ENCODE peak calls at places on chromosomes 11 and 22, in five cellular contexts. One of them, this sample, is unnamed.

GRCh38 chr11:9955387-9955786 is 291.5 kb downstream of the SWAP70 start:
- ATAC-seq in HepG2: no peak
- ATAC-seq in upper lobe of left lung: no peak
- ATAC-seq in A549: no peak
- ATAC-seq in K562: no peak
- ATAC-seq in this sample: no peak

GRCh38 chr22:37705205-37705604 is 8.4 kb downstream of the TRIOBP start:
- ATAC-seq in HepG2: no peak
- ATAC-seq in upper lobe of left lung: no peak
- ATAC-seq in A549: no peak
- ATAC-seq in K562: no peak
- ATAC-seq in this sample: no peak

GRCh38 chr11:15800121-15800800 is 556.1 kb downstream of the SOX6 start:
- ATAC-seq in HepG2: no peak
- ATAC-seq in upper lobe of left lung: peak; percentile 86
- ATAC-seq in A549: no peak
- ATAC-seq in K562: no peak
- ATAC-seq in this sample: peak; percentile 69

GRCh38 chr11:130666781-130667251 is 218.4 kb downstream of the ADAMTS15 start:
- ATAC-seq in HepG2: no peak
- ATAC-seq in upper lobe of left lung: no peak
- ATAC-seq in A549: no peak
- ATAC-seq in K562: no peak
- ATAC-seq in this sample: no peak

GRCh38 chr11:46976182-46976854 is 39.8 kb downstream of the CSTPP1 start:
- ATAC-seq in HepG2: no peak
- ATAC-seq in upper lobe of left lung: no peak
- ATAC-seq in A549: no peak
- ATAC-seq in K562: no peak
- ATAC-seq in this sample: no peak

GRCh38 chr11:31820438-31820818 is 9.3 kb upstream of the PAX6 start:
- ATAC-seq in HepG2: peak; percentile 29
- ATAC-seq in upper lobe of left lung: no peak
- ATAC-seq in A549: no peak
- ATAC-seq in K562: no peak
- ATAC-seq in this sample: no peak

GRCh38 chr11:44747836-44748235 is 21.1 kb downstream of the TSPAN18 start:
- ATAC-seq in HepG2: no peak
- ATAC-seq in upper lobe of left lung: no peak
- ATAC-seq in A549: no peak
- ATAC-seq in K562: no peak
- ATAC-seq in this sample: no peak

GRCh38 chr11:108035690-108036089 is 27.0 kb downstream of the CUL5 start:
- ATAC-seq in HepG2: no peak
- ATAC-seq in upper lobe of left lung: no peak
- ATAC-seq in A549: no peak
- ATAC-seq in K562: no peak
- ATAC-seq in this sample: no peak

GRCh38 chr11:122215244-122215992 is 99.4 kb upstream of the BLID start:
- ATAC-seq in HepG2: peak; percentile 98
- ATAC-seq in upper lobe of left lung: peak; percentile 96
- ATAC-seq in A549: peak; percentile 97
- ATAC-seq in K562: peak; percentile 75
- ATAC-seq in this sample: peak; percentile 81

GRCh38 chr11:19703211-19703610 is 9.4 kb upstream of the NAV2 start:
- ATAC-seq in HepG2: no peak
- ATAC-seq in upper lobe of left lung: no peak
- ATAC-seq in A549: no peak
- ATAC-seq in K562: no peak
- ATAC-seq in this sample: no peak

GRCh38 chr11:73175551-73176144 is 33.5 kb upstream of the FCHSD2 start:
- ATAC-seq in HepG2: peak; percentile 38
- ATAC-seq in upper lobe of left lung: no peak
- ATAC-seq in A549: no peak
- ATAC-seq in K562: no peak
- ATAC-seq in this sample: no peak

GRCh38 chr22:27863001-27863400 is 56.1 kb downstream of the PITPNB start:
- ATAC-seq in HepG2: no peak
- ATAC-seq in upper lobe of left lung: no peak
- ATAC-seq in A549: no peak
- ATAC-seq in K562: no peak
- ATAC-seq in this sample: no peak

GRCh38 chr11:16933756-16934603 is 80.2 kb downstream of the PLEKHA7 start:
- ATAC-seq in HepG2: no peak
- ATAC-seq in upper lobe of left lung: no peak
- ATAC-seq in A549: no peak
- ATAC-seq in K562: peak; percentile 51
- ATAC-seq in this sample: no peak

GRCh38 chr11:93737904-93738612 is 3.2 kb downstream of the TAF1D start:
- ATAC-seq in HepG2: no peak
- ATAC-seq in upper lobe of left lung: no peak
- ATAC-seq in A549: no peak
- ATAC-seq in K562: no peak
- ATAC-seq in this sample: no peak

GRCh38 chr11:110297082-110297725 is 790 bp upstream of the RDX start:
- ATAC-seq in HepG2: peak; percentile 25
- ATAC-seq in upper lobe of left lung: no peak
- ATAC-seq in A549: peak; percentile 30
- ATAC-seq in K562: no peak
- ATAC-seq in this sample: no peak

GRCh38 chr11:11985016-11985715 is 23.3 kb downstream of the DKK3 start:
- ATAC-seq in HepG2: no peak
- ATAC-seq in upper lobe of left lung: peak; percentile 28
- ATAC-seq in A549: no peak
- ATAC-seq in K562: no peak
- ATAC-seq in this sample: peak; percentile 22

GRCh38 chr11:9711454-9712307 is 47.8 kb downstream of the SWAP70 start:
- ATAC-seq in HepG2: peak; percentile 31
- ATAC-seq in upper lobe of left lung: no peak
- ATAC-seq in A549: no peak
- ATAC-seq in K562: peak; percentile 60
- ATAC-seq in this sample: no peak

GRCh38 chr11:122202951-122203456 is 87.0 kb upstream of the BLID start:
- ATAC-seq in HepG2: peak; percentile 98
- ATAC-seq in upper lobe of left lung: peak; percentile 95
- ATAC-seq in A549: peak; percentile 93
- ATAC-seq in K562: peak; percentile 86
- ATAC-seq in this sample: peak; percentile 88

GRCh38 chr11:15927866-15928217 is 428.5 kb downstream of the SOX6 start:
- ATAC-seq in HepG2: no peak
- ATAC-seq in upper lobe of left lung: no peak
- ATAC-seq in A549: no peak
- ATAC-seq in K562: no peak
- ATAC-seq in this sample: no peak

GRCh38 chr11:90250970-90251369 is 28.1 kb upstream of the CHORDC1 start:
- ATAC-seq in HepG2: peak; percentile 95
- ATAC-seq in upper lobe of left lung: no peak
- ATAC-seq in A549: no peak
- ATAC-seq in K562: peak; percentile 60
- ATAC-seq in this sample: no peak

GRCh38 chr11:61472868-61473267 is 35.7 kb upstream of the LRRC10B start:
- ATAC-seq in HepG2: no peak
- ATAC-seq in upper lobe of left lung: peak; percentile 72
- ATAC-seq in A549: no peak
- ATAC-seq in K562: no peak
- ATAC-seq in this sample: peak; percentile 60

GRCh38 chr11:13303668-13304649 is 26.4 kb downstream of the BMAL1 start:
- ATAC-seq in HepG2: no peak
- ATAC-seq in upper lobe of left lung: peak; percentile 73
- ATAC-seq in A549: no peak
- ATAC-seq in K562: peak; percentile 43
- ATAC-seq in this sample: no peak

GRCh38 chr22:44408227-44409192 is 89.5 kb downstream of the RTL6 start:
- ATAC-seq in HepG2: no peak
- ATAC-seq in upper lobe of left lung: no peak
- ATAC-seq in A549: no peak
- ATAC-seq in K562: no peak
- ATAC-seq in this sample: no peak

GRCh38 chr11:13126430-13126829 is 117.3 kb downstream of the RASSF10 start:
- ATAC-seq in HepG2: no peak
- ATAC-seq in upper lobe of left lung: no peak
- ATAC-seq in A549: peak; percentile 97
- ATAC-seq in K562: no peak
- ATAC-seq in this sample: no peak

GRCh38 chr11:82978422-82979099 is 77.0 kb downstream of the DDIAS start:
- ATAC-seq in HepG2: no peak
- ATAC-seq in upper lobe of left lung: no peak
- ATAC-seq in A549: peak; percentile 32
- ATAC-seq in K562: no peak
- ATAC-seq in this sample: no peak

GRCh38 chr11:83070044-83070877 is 1.4 kb downstream of the RAB30 start:
- ATAC-seq in HepG2: no peak
- ATAC-seq in upper lobe of left lung: peak; percentile 37
- ATAC-seq in A549: peak; percentile 14
- ATAC-seq in K562: no peak
- ATAC-seq in this sample: no peak

GRCh38 chr11:102559839-102560238 is 29.3 kb upstream of the MMP7 start:
- ATAC-seq in HepG2: no peak
- ATAC-seq in upper lobe of left lung: no peak
- ATAC-seq in A549: no peak
- ATAC-seq in K562: no peak
- ATAC-seq in this sample: no peak

GRCh38 chr22:45881524-45881875 is 95.5 kb downstream of the WNT7B start:
- ATAC-seq in HepG2: no peak
- ATAC-seq in upper lobe of left lung: no peak
- ATAC-seq in A549: no peak
- ATAC-seq in K562: no peak
- ATAC-seq in this sample: no peak

GRCh38 chr11:72041364-72042058 is 38.8 kb downstream of the NUMA1 start:
- ATAC-seq in HepG2: peak; percentile 77
- ATAC-seq in upper lobe of left lung: peak; percentile 71
- ATAC-seq in A549: peak; percentile 83
- ATAC-seq in K562: peak; percentile 52
- ATAC-seq in this sample: peak; percentile 70

GRCh38 chr11:72038491-72038890 is 39.8 kb downstream of the IL18BP start:
- ATAC-seq in HepG2: no peak
- ATAC-seq in upper lobe of left lung: peak; percentile 74
- ATAC-seq in A549: no peak
- ATAC-seq in K562: no peak
- ATAC-seq in this sample: peak; percentile 68

GRCh38 chr11:72042059-72042425 is 38.3 kb downstream of the NUMA1 start:
- ATAC-seq in HepG2: no peak
- ATAC-seq in upper lobe of left lung: no peak
- ATAC-seq in A549: peak; percentile 14
- ATAC-seq in K562: no peak
- ATAC-seq in this sample: no peak

GRCh38 chr11:72039108-72039850 is 40.6 kb downstream of the IL18BP start:
- ATAC-seq in HepG2: no peak
- ATAC-seq in upper lobe of left lung: no peak
- ATAC-seq in A549: no peak
- ATAC-seq in K562: no peak
- ATAC-seq in this sample: no peak

GRCh38 chr11:72040497-72041363 is 39.6 kb downstream of the NUMA1 start:
- ATAC-seq in HepG2: peak; percentile 85
- ATAC-seq in upper lobe of left lung: peak; percentile 89
- ATAC-seq in A549: peak; percentile 83
- ATAC-seq in K562: peak; percentile 88
- ATAC-seq in this sample: peak; percentile 89
- TF ChIP-seq EP300 in HepG2: no peak
- TF ChIP-seq EP300 in upper lobe of left lung: peak; percentile 63
- TF ChIP-seq EP300 in A549: no peak
- TF ChIP-seq EP300 in K562: no peak
- TF ChIP-seq EP300 in this sample: no peak

DNA sequence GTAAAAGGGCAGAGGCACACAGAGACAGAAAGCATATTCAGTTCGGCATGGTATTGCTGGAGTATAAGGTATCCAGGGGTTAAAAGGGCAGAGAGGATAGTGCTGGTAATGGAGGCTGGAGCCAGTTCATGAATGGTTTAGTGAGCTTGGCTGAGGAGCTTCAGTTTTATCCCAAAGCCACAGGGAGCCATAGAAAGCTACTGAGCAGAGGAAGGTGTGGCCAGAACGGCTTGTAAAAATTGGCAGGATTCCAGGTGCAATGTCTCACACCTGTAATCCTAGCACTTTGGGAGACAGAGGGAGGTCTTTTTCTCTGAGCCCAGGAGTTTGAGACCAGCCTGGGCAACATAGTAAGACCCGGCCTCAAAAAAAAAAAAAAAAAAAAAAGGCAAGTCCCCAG is 186.1 kb downstream of the MYO18B start:
- ATAC-seq in HepG2: no peak
- ATAC-seq in upper lobe of left lung: no peak
- ATAC-seq in A549: no peak
- ATAC-seq in K562: no peak
- ATAC-seq in this sample: no peak
- H3K27ac ChIP-seq in HepG2: no peak overlapping the region
- H3K27ac ChIP-seq in upper lobe of left lung: no peak overlapping the region
- H3K27ac ChIP-seq in A549: no peak overlapping the region
- H3K27ac ChIP-seq in K562: no peak overlapping the region
- H3K27ac ChIP-seq in this sample: no peak overlapping the region

DNA sequence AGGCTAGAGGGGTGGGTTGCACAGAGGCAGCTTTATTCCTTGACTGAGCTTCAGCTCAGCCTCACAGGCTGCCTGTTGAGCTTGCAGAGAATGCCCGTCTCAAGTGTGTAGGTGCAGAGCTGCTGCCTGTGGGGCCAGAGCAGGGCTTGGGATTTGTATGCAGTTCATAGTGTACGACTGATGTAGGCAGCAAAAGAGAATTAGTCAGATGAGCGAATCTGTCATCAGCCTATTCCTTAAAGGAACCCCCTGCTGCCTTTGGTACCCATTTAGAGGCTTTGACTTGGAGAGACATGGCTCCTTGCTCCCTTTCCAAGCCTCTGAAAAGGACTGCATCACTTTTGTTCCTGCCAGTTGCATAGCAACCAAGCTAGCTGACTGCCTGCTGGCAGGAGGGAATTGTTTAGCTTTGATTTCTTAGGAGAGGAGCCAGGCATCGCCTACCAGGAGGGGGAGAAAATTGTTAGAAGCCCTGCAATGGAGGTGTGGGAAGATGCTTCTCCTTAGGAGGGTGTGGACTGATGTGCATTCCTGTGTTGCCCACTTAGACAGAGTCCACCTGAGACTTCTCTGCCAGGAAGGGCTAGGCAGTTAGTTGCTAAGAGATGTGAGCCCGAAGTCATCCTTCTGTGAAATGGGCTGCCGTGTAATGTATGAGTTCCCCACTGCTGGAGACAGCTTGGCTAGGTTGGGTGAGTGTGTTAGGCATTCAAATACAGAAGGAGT is 10.9 kb downstream of the ACO2 start:
- ATAC-seq in HepG2: no peak
- ATAC-seq in upper lobe of left lung: no peak
- ATAC-seq in A549: peak; percentile 26
- ATAC-seq in K562: no peak
- ATAC-seq in this sample: peak; percentile 76
- TF ChIP-seq EP300 in HepG2: no peak
- TF ChIP-seq EP300 in upper lobe of left lung: no peak
- TF ChIP-seq EP300 in A549: no peak
- TF ChIP-seq EP300 in K562: no peak
- TF ChIP-seq EP300 in this sample: no peak

DNA sequence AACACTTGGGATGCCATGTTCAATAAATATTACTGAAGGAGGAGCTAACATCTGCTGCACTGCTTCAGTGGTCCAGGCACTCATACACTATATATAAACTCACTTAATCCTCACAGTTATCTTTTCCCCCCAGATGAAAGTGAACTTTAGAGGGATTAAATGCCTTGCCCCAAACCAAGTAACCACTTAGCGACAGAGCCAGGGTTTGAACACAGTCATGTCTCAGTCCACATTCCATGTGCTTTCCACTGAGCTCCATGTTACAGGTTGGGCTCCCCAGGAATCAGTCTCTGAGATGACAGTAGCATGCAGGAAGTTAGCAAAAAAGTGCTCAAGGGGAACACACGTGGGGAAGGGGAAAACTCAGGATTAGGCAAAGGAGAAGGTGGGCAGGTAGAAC is 59.3 kb downstream of the ENDOD1 start:
- ATAC-seq in HepG2: no peak
- ATAC-seq in upper lobe of left lung: no peak
- ATAC-seq in A549: no peak
- ATAC-seq in K562: no peak
- ATAC-seq in this sample: no peak
- H3K27ac ChIP-seq in HepG2: no peak overlapping the region
- H3K27ac ChIP-seq in upper lobe of left lung: peak overlapping the region; percentile 96
- H3K27ac ChIP-seq in A549: no peak overlapping the region
- H3K27ac ChIP-seq in K562: peak overlapping the region; percentile 69
- H3K27ac ChIP-seq in this sample: peak overlapping the region; percentile 89